ENCODE peak calls at places on chromosomes 2 and 18, in ten cellular contexts. V, I, Y, C, T, M, U, W, Q and K are unnamed samples.

GRCh38 chr2:114384441-114384840 is 58.0 kb upstream of the DPP10 start:
- DNase-seq in Y (no peak), U (no peak), Q (no peak), T (no peak), I (no peak), M (no peak), C (no peak), W (no peak), V (no peak), K (no peak)

GRCh38 chr2:148162860-148163259 is 142.0 kb downstream of the MBD5 start:
- DNase-seq in V (peak), C (no peak), I (no peak), T (no peak), U (no peak), W (no peak), M (no peak), Y (no peak), Q (no peak), K (no peak)

GRCh38 chr2:24831736-24832421 is 38.7 kb downstream of the CENPO start:
- DNase-seq in T (no peak), M (peak), U (no peak), C (peak), V (no peak), I (no peak), Y (no peak), W (no peak), Q (no peak), K (no peak)

GRCh38 chr2:129262934-129263333 is 716.5 kb upstream of the RAB6C start:
- DNase-seq in M (no peak), T (no peak), V (no peak), Y (no peak), I (no peak), W (no peak), U (no peak), Q (no peak), C (no peak), K (no peak)

GRCh38 chr2:196041786-196042185 is 26.9 kb downstream of the DNAH7 start:
- DNase-seq in M (no peak), C (no peak), W (no peak), Y (no peak), T (no peak), U (no peak), I (no peak), V (no peak), Q (no peak), K (no peak)

GRCh38 chr2:127373362-127374083 is 14.3 kb downstream of the MAP3K2 start:
- DNase-seq in W (no peak), U (no peak), V (no peak), T (no peak), Y (no peak), C (no peak), M (no peak), I (no peak), Q (peak), K (no peak)

GRCh38 chr2:162022290-162022945 is 51.6 kb downstream of the DPP4 start:
- DNase-seq in T (no peak), Q (no peak), W (no peak), M (no peak), I (no peak), Y (no peak), U (no peak), V (peak), C (no peak), K (no peak)

GRCh38 chr2:26520065-26520464 is 42.1 kb upstream of the OTOF start:
- DNase-seq in V (no peak), U (no peak), I (no peak), Y (no peak), M (no peak), T (no peak), C (no peak), Q (no peak), W (no peak), K (no peak)

GRCh38 chr2:186065491-186065890 is 326.9 kb downstream of the FSIP2 start:
- DNase-seq in C (no peak), Y (no peak), U (no peak), W (no peak), V (no peak), I (no peak), T (no peak), Q (no peak), M (no peak), K (no peak)

GRCh38 chr2:160876029-160876428 is 284.2 kb upstream of the TANK start:
- DNase-seq in C (no peak), I (peak), T (no peak), Q (peak), V (no peak), Y (no peak), U (no peak), M (no peak), W (no peak), K (no peak)

GRCh38 chr2:42369551-42370229 is 8.7 kb upstream of the COX7A2L start:
- DNase-seq in M (no peak), T (no peak), I (no peak), W (no peak), U (no peak), Y (no peak), C (no peak), Q (peak), V (no peak), K (no peak)

GRCh38 chr18:76922107-76922506 is 99.8 kb downstream of the ZNF236 start:
- DNase-seq in V (peak), T (peak), Y (peak), C (peak), U (peak), I (peak), W (peak), Q (peak), M (peak), K (peak)

GRCh38 chr2:142716463-142717242 is 160.8 kb upstream of the KYNU start:
- DNase-seq in Q (no peak), C (no peak), T (no peak), W (peak), U (peak), I (no peak), V (peak), Y (no peak), M (no peak), K (no peak)

GRCh38 chr18:8791171-8791651 is 85.9 kb downstream of the MTCL1 start:
- DNase-seq in I (no peak), M (no peak), W (no peak), C (no peak), V (peak), T (no peak), U (no peak), Q (peak), Y (no peak), K (no peak)

GRCh38 chr2:7191927-7192326 is 274.7 kb downstream of the RNF144A start:
- DNase-seq in U (no peak), M (no peak), W (no peak), C (no peak), V (peak), Y (no peak), T (no peak), Q (peak), I (no peak), K (no peak)

GRCh38 chr18:35059280-35059927 is 18.2 kb downstream of the MAPRE2 start:
- DNase-seq in W (no peak), Y (no peak), C (no peak), Q (no peak), T (no peak), M (no peak), U (no peak), V (no peak), I (no peak), K (no peak)

GRCh38 chr2:45974762-45975408 is 322.3 kb upstream of the EPAS1 start:
- DNase-seq in C (no peak), I (no peak), Y (no peak), M (no peak), T (no peak), W (no peak), V (no peak), Q (no peak), U (no peak), K (no peak)

GRCh38 chr2:26376799-26377198 is 24.9 kb upstream of the DRC1 start:
- DNase-seq in Q (no peak), V (no peak), T (no peak), I (no peak), U (no peak), Y (no peak), W (no peak), M (no peak), C (no peak), K (no peak)

GRCh38 chr2:144517825-144518699 is 1.9 kb downstream of the ZEB2 start:
- DNase-seq in Q (peak), I (peak), U (no peak), V (peak), Y (no peak), T (no peak), W (no peak), C (no peak), M (no peak), K (peak)

GRCh38 chr18:27114842-27115241 is 70.3 kb downstream of the CHST9 start:
- DNase-seq in V (no peak), W (no peak), Q (no peak), T (no peak), U (no peak), C (no peak), M (no peak), I (no peak), Y (no peak), K (no peak)

GRCh38 chr2:64792995-64793639 is 139.4 kb upstream of the SERTAD2 start:
- DNase-seq in V (peak), U (no peak), T (no peak), Q (no peak), M (no peak), W (no peak), I (no peak), Y (no peak), C (no peak), K (no peak)

GRCh38 chr2:63738019-63738418 is 103.7 kb upstream of the UGP2 start:
- DNase-seq in U (no peak), I (no peak), C (no peak), Q (no peak), M (no peak), Y (no peak), V (peak), W (no peak), T (no peak), K (no peak)

GRCh38 chr2:241620419-241620769 is 16.6 kb downstream of the THAP4 start:
- DNase-seq in U (no peak), Q (no peak), I (no peak), T (no peak), Y (peak), M (no peak), C (no peak), W (no peak), V (no peak), K (no peak)

GRCh38 chr2:15259356-15259756 is 301.8 kb downstream of the NBAS start:
- DNase-seq in W (no peak), I (no peak), U (no peak), Q (no peak), M (no peak), T (no peak), C (no peak), V (no peak), Y (no peak), K (no peak)

GRCh38 chr2:70709746-70710145 is 58.3 kb downstream of the ADD2 start:
- DNase-seq in V (no peak), T (no peak), Q (no peak), M (no peak), Y (no peak), W (no peak), U (no peak), I (no peak), C (no peak), K (no peak)

GRCh38 chr18:55387139-55387984 is 200.6 kb downstream of the TCF4 start:
- DNase-seq in Y (no peak), C (no peak), V (no peak), M (no peak), Q (no peak), W (no peak), T (no peak), I (no peak), U (no peak), K (peak)

GRCh38 chr2:143877056-143877455 is 642.9 kb downstream of the ZEB2 start:
- DNase-seq in I (peak), W (no peak), V (no peak), U (no peak), Q (peak), M (no peak), Y (no peak), T (no peak), C (no peak), K (no peak)

GRCh38 chr2:54618646-54619565 is 104.6 kb upstream of the EML6 start:
- DNase-seq in T (no peak), M (no peak), Q (no peak), Y (no peak), W (no peak), U (no peak), C (peak), V (no peak), I (no peak), K (no peak)

GRCh38 chr2:71503827-71504226 is 50.5 kb downstream of the DYSF start:
- DNase-seq in T (no peak), Q (no peak), Y (no peak), M (peak), C (no peak), V (no peak), W (no peak), I (no peak), U (no peak), K (no peak)

GRCh38 chr2:43236256-43236655 is 9.8 kb upstream of the ZFP36L2 start:
- DNase-seq in I (no peak), T (no peak), Q (no peak), W (no peak), U (no peak), V (no peak), Y (no peak), C (no peak), M (no peak), K (no peak)

GRCh38 chr2:231666171-231667095 is 41.9 kb upstream of the PTMA start:
- DNase-seq in V (peak), Y (no peak), C (peak), M (peak), Q (peak), W (peak), T (no peak), U (peak), I (peak), K (peak)

GRCh38 chr2:130381619-130382018 is 25.8 kb downstream of the PTPN18 start:
- DNase-seq in I (no peak), M (no peak), Y (no peak), C (no peak), U (no peak), V (no peak), Q (no peak), W (no peak), T (no peak), K (no peak)

GRCh38 chr2:230176996-230177395 is 42.8 kb downstream of the SP110 start:
- DNase-seq in I (no peak), U (no peak), V (no peak), Y (no peak), W (no peak), T (no peak), C (no peak), Q (no peak), M (no peak), K (no peak)

GRCh38 chr2:37344453-37345361 is at the start of gene QPCT:
- DNase-seq in T (peak), U (peak), I (peak), V (no peak), W (peak), M (peak), Q (no peak), C (peak), Y (peak), K (peak)